ENCODE peak calls at places on chromosomes 2 and 18, in ten cellular contexts. W, N, R, B, T, Y, H, S, F and O are unnamed samples.
A peak's percentile ranks its signal among the peaks of the same experiment; 100 is the strongest.

GRCh38 chr2:136247204-136247990 is 129.4 kb upstream of the CXCR4 start:
- DNase-seq in F (no peak), B (no peak), S (peak; percentile 13), R (peak; percentile 61), Y (no peak), W (no peak), T (peak; percentile 50), H (peak; percentile 71), N (peak; percentile 27), O (peak; percentile 59)

GRCh38 chr18:2609604-2610003 is 38.2 kb downstream of the NDC80 start:
- DNase-seq in Y (no peak), T (no peak), N (no peak), F (no peak), R (no peak), W (no peak), S (no peak), H (no peak), B (no peak), O (no peak)

GRCh38 chr2:127829845-127830246 is 18.9 kb upstream of the WDR33 start:
- DNase-seq in H (peak; percentile 67), B (peak; percentile 66), Y (no peak), T (peak; percentile 48), W (no peak), S (no peak), N (peak; percentile 35), F (no peak), R (peak; percentile 57), O (peak; percentile 36)

GRCh38 chr18:44537521-44537920 is 143.2 kb upstream of the SETBP1 start:
- DNase-seq in H (no peak), Y (no peak), W (peak; percentile 96), F (no peak), N (peak; percentile 88), B (no peak), T (peak; percentile 86), R (no peak), S (peak; percentile 19), O (no peak)

GRCh38 chr18:57959278-57959677 is 84.7 kb upstream of the NEDD4L start:
- DNase-seq in S (peak; percentile 31), T (peak; percentile 65), W (peak; percentile 60), R (no peak), H (peak; percentile 60), Y (no peak), N (peak; percentile 87), B (peak; percentile 2), F (peak; percentile 20), O (peak; percentile 29)

GRCh38 chr18:36934884-36935283 is 106.0 kb downstream of the KIAA1328 start:
- DNase-seq in N (no peak), W (peak; percentile 5), H (no peak), F (no peak), B (no peak), T (peak; percentile 6), S (peak; percentile 44), R (no peak), Y (no peak), O (no peak)

GRCh38 chr18:75524852-75525251 is 97.3 kb upstream of the SMIM21 start:
- DNase-seq in W (no peak), R (no peak), S (no peak), B (no peak), T (no peak), N (no peak), F (no peak), Y (no peak), H (no peak), O (no peak)

GRCh38 chr2:144010096-144010495 is 509.8 kb downstream of the ZEB2 start:
- DNase-seq in N (no peak), S (no peak), T (no peak), H (no peak), W (no peak), F (no peak), B (no peak), Y (no peak), R (no peak), O (no peak)